ENCODE peak calls at places on chromosomes 6 and 20, in six cellular contexts. A is HEK293T; I is activated T-cell treated with anti-CD3 and anti-CD28 coated beads, Interleukin-2, amount 50 U/mL, for 4 hours; H is NCI-H774; Q is immature natural killer cell; L is A549. E is an unnamed sample.

GRCh38 chr6:3808189-3808588 is 41.0 kb upstream of the FAM50B start:
- DNase-seq in L (no peak), I (no peak), Q (no peak), H (no peak), A (no peak), E (no peak)

GRCh38 chr20:18837710-18838109 is 24.1 kb downstream of the SCP2D1 start:
- DNase-seq in Q (no peak), A (no peak), I (no peak), H (no peak), L (no peak), E (no peak)

GRCh38 chr20:45433316-45433715 is 17.4 kb downstream of the PIGT start:
- DNase-seq in L (no peak), H (no peak), I (no peak), Q (no peak), A (no peak), E (no peak)

GRCh38 chr20:9912858-9913434 is 74.1 kb upstream of the PAK5 start:
- DNase-seq in L (peak), Q (peak), H (peak), A (peak), I (no peak), E (peak)

GRCh38 chr6:23533311-23533710 is 592.7 kb upstream of the NRSN1 start:
- DNase-seq in H (no peak), Q (no peak), L (no peak), A (no peak), I (no peak), E (no peak)

GRCh38 chr20:48774696-48775095 is 53.1 kb downstream of the PREX1 start:
- DNase-seq in H (no peak), A (no peak), L (no peak), Q (no peak), I (no peak), E (no peak)

GRCh38 chr20:25284131-25284601 is 36.3 kb downstream of the PYGB start:
- DNase-seq in Q (no peak), I (no peak), A (no peak), L (no peak), H (no peak), E (no peak)

GRCh38 chr6:161354956-161355355 is 81.1 kb upstream of the AGPAT4 start:
- DNase-seq in A (no peak), L (no peak), I (no peak), Q (no peak), H (no peak), E (no peak)

GRCh38 chr6:35016417-35017221 is 124.5 kb downstream of the TCP11 start:
- DNase-seq in Q (no peak), A (peak), H (no peak), I (no peak), L (no peak), E (peak)

GRCh38 chr6:97917369-97917768 is 634.4 kb upstream of the MMS22L start:
- DNase-seq in H (no peak), Q (no peak), I (no peak), A (no peak), L (no peak), E (no peak)

GRCh38 chr6:159304641-159305040 is 135.4 kb downstream of the FNDC1 start:
- DNase-seq in A (no peak), Q (no peak), L (no peak), I (no peak), H (no peak), E (no peak)

GRCh38 chr6:5663256-5663655 is 343.5 kb downstream of the NRN1 start:
- DNase-seq in Q (no peak), A (no peak), I (no peak), L (no peak), H (no peak), E (no peak)

GRCh38 chr6:5112065-5112799 is 27.1 kb downstream of the PPP1R3G start:
- DNase-seq in L (peak), Q (no peak), H (no peak), A (no peak), I (no peak), E (peak)

GRCh38 chr6:30908700-30909099 is 693 bp downstream of the GTF2H4 start:
- DNase-seq in H (no peak), Q (no peak), I (no peak), A (no peak), L (no peak), E (no peak)

GRCh38 chr6:26125015-26125690 is 37.9 kb downstream of the HFE start:
- DNase-seq in Q (peak), A (no peak), L (peak), I (no peak), H (peak), E (no peak)

GRCh38 chr6:44620922-44621321 is 233.4 kb downstream of the CDC5L start:
- DNase-seq in Q (no peak), I (no peak), A (no peak), L (no peak), H (no peak), E (no peak)

GRCh38 chr6:37615564-37616340 is 81.9 kb downstream of the MDGA1 start:
- DNase-seq in Q (no peak), L (no peak), I (no peak), H (no peak), A (no peak), E (no peak)

GRCh38 chr20:37095108-37095608 is 639 bp downstream of the RBL1 start:
- DNase-seq in H (no peak), A (peak), L (peak), Q (peak), I (peak), E (no peak)

GRCh38 chr6:422423-423061 is 31.0 kb downstream of the IRF4 start:
- DNase-seq in L (peak), A (no peak), I (peak), Q (peak), H (no peak), E (peak)

GRCh38 chr20:51131806-51132205 is 108.9 kb upstream of the KCNG1 start:
- DNase-seq in H (no peak), Q (no peak), L (no peak), I (no peak), A (no peak), E (no peak)

E was measured in HFF-Myc.